ENCODE peak calls at places on chromosomes 16 and 17, in nine cellular contexts. K is adrenal gland; T is GM10248; N is activated CD4-positive, alpha-beta memory T cell treated with anti-CD3 and anti-CD28 coated beads, Interleukin-2, amount 10 ng/mL, durations not matched to agents 7 days and 5 days; O is AG08395; X is stimulated activated CD4-positive, alpha-beta T cell treated with anti-CD3 and anti-CD28 coated beads, Interleukin-2, amount 100 ng/mL, for 48 hours; G is SW480; V is dorsolateral prefrontal cortex; B is activated CD8-positive, alpha-beta memory T cell treated with anti-CD3 and anti-CD28 coated beads for 1 hour. D is an unnamed sample.

GRCh38 chr17:3335876-3336275 is 37.7 kb upstream of the OR3A1 start:
- DNase-seq in K (no peak), T (no peak), N (no peak), O (no peak), X (no peak), G (peak; percentile 22), V (no peak), B (no peak), D (no peak)

GRCh38 chr17:71850792-71851191 is 270.0 kb upstream of the SOX9 start:
- DNase-seq in K (no peak), T (no peak), N (no peak), O (no peak), X (no peak), G (no peak), V (no peak), B (no peak), D (no peak)

GRCh38 chr16:87145181-87146176 is 171.7 kb downstream of the C16orf95 start:
- DNase-seq in K (no peak), T (no peak), N (no peak), O (no peak), X (no peak), G (peak; percentile 96), V (no peak), B (no peak), D (no peak)

GRCh38 chr17:9146064-9146463 is 124.8 kb downstream of the NTN1 start:
- DNase-seq in K (no peak), T (no peak), N (no peak), O (no peak), X (no peak), G (no peak), V (no peak), B (no peak), D (no peak)

GRCh38 chr17:6020376-6021010 is 49.7 kb upstream of the WSCD1 start:
- DNase-seq in K (no peak), T (no peak), N (no peak), O (no peak), X (no peak), G (no peak), V (no peak), B (no peak), D (no peak)

GRCh38 chr16:88785106-88785924 is at the start of gene PIEZO1:
- DNase-seq in K (peak; percentile 70), T (peak; percentile 86), N (peak; percentile 81), O (peak; percentile 80), X (peak; percentile 64), G (no peak), V (peak; percentile 53), B (peak; percentile 84), D (peak; percentile 49)

GRCh38 chr17:67194134-67194533 is 50.9 kb downstream of the HELZ start:
- DNase-seq in K (no peak), T (no peak), N (no peak), O (peak; percentile 57), X (no peak), G (no peak), V (no peak), B (no peak), D (no peak)

GRCh38 chr16:84527486-84528269 is 23.2 kb upstream of the MEAK7 start:
- DNase-seq in K (peak; percentile 57), T (no peak), N (no peak), O (no peak), X (no peak), G (no peak), V (no peak), B (no peak), D (no peak)

GRCh38 chr17:10790491-10791401 is 13.2 kb downstream of the TMEM238L start:
- DNase-seq in K (peak; percentile 61), T (no peak), N (no peak), O (no peak), X (no peak), G (no peak), V (no peak), B (no peak), D (no peak)

GRCh38 chr17:77741109-77741508 is 217.4 kb upstream of the TNRC6C start:
- DNase-seq in K (peak; percentile 4), T (no peak), N (peak; percentile 56), O (no peak), X (peak; percentile 39), G (no peak), V (peak; percentile 23), B (no peak), D (no peak)

GRCh38 chr16:31179153-31179746 is 689 bp upstream of the FUS start:
- DNase-seq in K (no peak), T (no peak), N (no peak), O (peak; percentile 27), X (no peak), G (no peak), V (no peak), B (no peak), D (no peak)

GRCh38 chr16:69084301-69084700 is 21.2 kb upstream of the HAS3 start:
- DNase-seq in K (no peak), T (no peak), N (no peak), O (peak; percentile 55), X (no peak), G (no peak), V (no peak), B (no peak), D (no peak)

GRCh38 chr16:21339927-21340326 is 61.8 kb upstream of the CRYM start:
- DNase-seq in K (no peak), T (no peak), N (no peak), O (no peak), X (no peak), G (no peak), V (no peak), B (no peak), D (no peak)

GRCh38 chr16:51549836-51550235 is 398.8 kb upstream of the SALL1 start:
- DNase-seq in K (no peak), T (no peak), N (no peak), O (peak; percentile 21), X (no peak), G (no peak), V (no peak), B (no peak), D (no peak)

GRCh38 chr17:43540821-43541674 is 5.1 kb downstream of the ETV4 start:
- DNase-seq in K (no peak), T (no peak), N (no peak), O (no peak), X (no peak), G (no peak), V (no peak), B (no peak), D (no peak)

GRCh38 chr16:81137012-81137335 is 40.8 kb upstream of the GCSH start:
- DNase-seq in K (no peak), T (no peak), N (no peak), O (peak; percentile 37), X (no peak), G (no peak), V (no peak), B (no peak), D (no peak)

GRCh38 chr17:14712471-14713075 is 411.7 kb downstream of the HS3ST3B1 start:
- DNase-seq in K (no peak), T (no peak), N (no peak), O (no peak), X (no peak), G (no peak), V (no peak), B (no peak), D (no peak)

GRCh38 chr16:51888021-51888420 is 658.9 kb downstream of the TOX3 start:
- DNase-seq in K (no peak), T (no peak), N (no peak), O (peak; percentile 17), X (no peak), G (no peak), V (no peak), B (no peak), D (no peak)

GRCh38 chr17:82876602-82877391 is 37.0 kb upstream of the ZNF750 start:
- DNase-seq in K (peak; percentile 74), T (no peak), N (no peak), O (peak; percentile 95), X (no peak), G (peak; percentile 55), V (peak; percentile 78), B (no peak), D (no peak)

GRCh38 chr17:31404028-31404949 is 12.8 kb downstream of the RAB11FIP4 start:
- DNase-seq in K (no peak), T (peak; percentile 15), N (no peak), O (no peak), X (no peak), G (no peak), V (no peak), B (no peak), D (no peak)

GRCh38 chr17:7839890-7840260 is 5.9 kb downstream of the KDM6B start:
- DNase-seq in K (peak; percentile 7), T (no peak), N (no peak), O (no peak), X (no peak), G (peak; percentile 76), V (no peak), B (no peak), D (no peak)

GRCh38 chr17:77666881-77667395 is 291.6 kb upstream of the TNRC6C start:
- DNase-seq in K (no peak), T (peak; percentile 42), N (peak; percentile 90), O (no peak), X (peak; percentile 41), G (no peak), V (no peak), B (peak; percentile 43), D (peak; percentile 93)